ENCODE peak calls at places on chromosomes 3 and 15, in ten cellular contexts. Y is pancreas, E is ovary, I is AG09309, D is NB4, F is tibial artery, G is progenitor cell of endocrine pancreas, H is choroid plexus epithelial cell, A is B cell, V is tibial nerve. U is an unnamed sample.
A peak's percentile ranks its signal among the peaks of the same experiment; 100 is the strongest.

GRCh38 chr3:86995537-86995936 is 4.6 kb upstream of the VGLL3 start:
- DNase-seq in D (no peak), F (no peak), Y (no peak), G (no peak), A (no peak), H (peak; percentile 94), E (no peak), V (no peak), I (no peak), U (no peak)

GRCh38 chr3:184788751-184789150 is 23.2 kb upstream of the VPS8 start:
- DNase-seq in F (no peak), H (no peak), V (no peak), Y (no peak), G (no peak), D (no peak), I (no peak), E (no peak), A (no peak), U (no peak)

GRCh38 chr3:157311633-157312365 is 124.9 kb upstream of the PTX3 start:
- DNase-seq in F (no peak), V (no peak), I (peak; percentile 97), G (no peak), A (no peak), H (peak; percentile 96), E (no peak), Y (no peak), D (peak; percentile 40), U (no peak)

GRCh38 chr3:106862067-106862466 is 515.2 kb upstream of the CCDC54 start:
- DNase-seq in D (no peak), G (no peak), A (no peak), Y (no peak), V (no peak), E (no peak), I (no peak), F (no peak), H (peak; percentile 83), U (no peak)

GRCh38 chr15:34031987-34032760 is 6.8 kb downstream of the AVEN start:
- DNase-seq in E (no peak), Y (no peak), V (no peak), I (no peak), F (no peak), H (no peak), A (no peak), G (no peak), D (no peak), U (no peak)

GRCh38 chr3:10485380-10485779 is 20.0 kb downstream of the ATP2B2 start:
- DNase-seq in Y (no peak), I (no peak), E (no peak), F (no peak), D (no peak), H (no peak), A (no peak), G (no peak), V (no peak), U (no peak)

GRCh38 chr3:52078781-52079560 is 22.6 kb upstream of the DUSP7 start:
- DNase-seq in V (no peak), E (no peak), H (no peak), Y (no peak), A (no peak), I (no peak), F (no peak), D (no peak), G (no peak), U (no peak)

GRCh38 chr3:57227930-57228733 is 603 bp downstream of the APPL1 start:
- DNase-seq in E (peak; percentile 57), I (no peak), G (peak; percentile 20), F (peak; percentile 47), H (peak; percentile 68), A (peak; percentile 55), D (peak; percentile 66), V (peak; percentile 16), Y (peak; percentile 77), U (no peak)

GRCh38 chr3:155325263-155325835 is 31.9 kb upstream of the STRIT1 start:
- DNase-seq in G (no peak), H (peak; percentile 23), Y (no peak), F (no peak), E (no peak), D (no peak), I (no peak), A (no peak), V (no peak), U (no peak)

GRCh38 chr3:158103131-158103955 is 2.9 kb downstream of the SHOX2 start:
- DNase-seq in A (no peak), Y (peak; percentile 68), V (peak; percentile 67), D (no peak), G (peak; percentile 23), F (peak; percentile 71), E (peak; percentile 23), H (no peak), I (no peak), U (no peak)

GRCh38 chr15:100861511-100861991 is 18.1 kb upstream of the ALDH1A3 start:
- DNase-seq in I (no peak), A (no peak), E (no peak), V (peak; percentile 32), F (no peak), G (no peak), H (no peak), D (no peak), Y (no peak), U (no peak)

GRCh38 chr3:171374661-171375285 is 85.4 kb downstream of the TNIK start:
- DNase-seq in V (no peak), H (peak; percentile 66), E (no peak), Y (no peak), I (peak; percentile 79), D (peak; percentile 29), G (no peak), F (no peak), A (no peak), U (no peak)

GRCh38 chr3:16253601-16254000 is 11.1 kb downstream of the DPH3 start:
- DNase-seq in A (no peak), E (no peak), F (peak; percentile 87), D (peak; percentile 92), I (no peak), V (peak; percentile 70), H (peak; percentile 57), Y (no peak), G (no peak), U (no peak)

GRCh38 chr3:4322635-4323034 is 19.5 kb downstream of the SETMAR start:
- DNase-seq in I (peak; percentile 75), E (no peak), V (no peak), G (no peak), D (peak; percentile 84), H (peak; percentile 98), Y (no peak), F (no peak), A (no peak), U (no peak)

GRCh38 chr3:36677331-36678007 is 86.9 kb downstream of the DCLK3 start:
- DNase-seq in G (no peak), E (no peak), F (no peak), V (no peak), I (peak; percentile 76), D (peak; percentile 4), A (no peak), H (peak; percentile 89), Y (no peak), U (no peak)

GRCh38 chr3:18393906-18394305 is 31.2 kb downstream of the SATB1 start:
- DNase-seq in H (peak; percentile 8), D (no peak), G (no peak), A (no peak), E (no peak), Y (no peak), F (no peak), I (no peak), V (no peak), U (no peak)

GRCh38 chr3:64445318-64446300 is 220.3 kb upstream of the PRICKLE2 start:
- DNase-seq in A (no peak), F (no peak), Y (peak; percentile 82), G (peak; percentile 55), H (peak; percentile 51), V (no peak), D (no peak), I (no peak), E (peak; percentile 73), U (peak; percentile 66)

GRCh38 chr15:65829150-65829764 is 37.2 kb upstream of the DENND4A start:
- DNase-seq in G (no peak), A (no peak), I (no peak), D (peak; percentile 51), F (no peak), V (no peak), H (peak; percentile 61), Y (no peak), E (no peak), U (no peak)

GRCh38 chr3:150015906-150016305 is 45.2 kb upstream of the PFN2 start:
- DNase-seq in I (no peak), V (no peak), E (no peak), F (no peak), A (no peak), D (no peak), H (no peak), Y (no peak), G (no peak), U (no peak)

DNA sequence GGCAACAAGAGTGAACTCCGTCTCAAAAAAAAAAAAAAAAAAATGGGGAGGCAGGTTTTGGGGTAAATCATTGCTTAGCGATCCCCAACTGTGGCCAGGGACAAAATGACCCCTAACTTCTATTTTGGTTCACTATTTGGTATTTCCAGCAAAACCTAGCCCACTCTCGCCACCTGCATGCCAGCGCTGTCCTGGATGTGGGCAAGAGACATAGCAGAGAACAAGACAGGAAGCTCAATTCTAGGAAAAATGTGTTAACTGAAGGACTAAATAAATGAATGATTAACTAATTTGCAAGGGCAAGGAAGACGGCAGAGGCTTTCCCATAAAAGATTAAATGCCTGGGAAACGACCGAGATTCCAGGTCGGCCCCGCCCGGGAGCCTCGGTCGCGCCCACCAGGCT is 425 bp downstream of the NICN1 start:
- DNase-seq in Y (no peak), F (no peak), A (no peak), I (no peak), E (no peak), G (no peak), D (peak; percentile 34), V (no peak), H (no peak), U (no peak)
- TF ChIP-seq CTCF in Y (no peak), F (no peak), A (no peak), I (no peak), E (no peak), G (no peak), D (no peak), V (no peak), H (peak; percentile 21), U (peak; percentile 15)

GRCh38 chr15:28921925-28922711 is 36.3 kb downstream of the APBA2 start:
- DNase-seq in A (no peak), D (no peak), E (no peak), I (no peak), H (no peak), G (no peak), F (no peak), V (no peak), Y (peak; percentile 39), U (no peak)
- TF ChIP-seq CTCF in A (no peak), D (peak; percentile 31), E (no peak), I (no peak), H (peak; percentile 59), G (no peak), F (no peak), V (no peak), Y (no peak), U (no peak)

GRCh38 chr3:53350652-53351051 is 3.3 kb upstream of the DCP1A start:
- DNase-seq in I (no peak), H (peak; percentile 55), E (no peak), D (peak; percentile 92), A (no peak), G (no peak), F (no peak), Y (no peak), V (no peak), U (no peak)
- TF ChIP-seq CTCF in I (no peak), H (peak; percentile 53), E (no peak), D (peak; percentile 31), A (no peak), G (no peak), F (no peak), Y (no peak), V (peak; percentile 6), U (peak; percentile 21)

GRCh38 chr15:64046347-64047153 is at the start of gene DAPK2:
- DNase-seq in H (peak; percentile 58), G (peak; percentile 66), I (no peak), A (peak; percentile 87), F (peak; percentile 52), D (peak; percentile 80), V (peak; percentile 35), Y (peak; percentile 92), E (peak; percentile 77), U (peak; percentile 75)
- TF ChIP-seq CTCF in H (peak; percentile 58), G (peak; percentile 86), I (peak; percentile 70), A (peak; percentile 67), F (peak; percentile 74), D (peak; percentile 51), V (peak; percentile 71), Y (peak; percentile 73), E (peak; percentile 58), U (peak; percentile 47)

U was measured in D721Med.